ENCODE peak calls at places on chromosomes 3 and 15, in seven cellular contexts. C is fibroblast of pulmonary artery, I is fibroblast of mammary gland, Q is endothelial cell, X is endothelial cell of umbilical vein, H is ovary, R is cardiac muscle cell. G is an unnamed sample.

GRCh38 chr3:5376761-5377160 is 189.3 kb downstream of the EDEM1 start:
- DNase-seq in X (no peak), H (no peak), Q (no peak), C (no peak), R (no peak), I (no peak), G (no peak)

GRCh38 chr3:53240989-53241972 is 14.5 kb downstream of the TKT start:
- DNase-seq in C (no peak), Q (no peak), H (no peak), R (no peak), I (no peak), X (no peak), G (no peak)

GRCh38 chr3:152466784-152467183 is 198.1 kb downstream of the MBNL1 start:
- DNase-seq in R (peak; percentile 75), X (peak; percentile 49), Q (no peak), I (peak; percentile 79), H (no peak), C (peak; percentile 82), G (peak; percentile 11)

GRCh38 chr3:125129512-125129962 is 73.7 kb upstream of the HEG1 start:
- DNase-seq in I (peak; percentile 100), R (peak; percentile 96), C (peak; percentile 93), X (peak; percentile 40), H (no peak), Q (no peak), G (peak; percentile 94)

GRCh38 chr3:39220551-39221530 is 28.4 kb upstream of the XIRP1 start:
- DNase-seq in C (no peak), R (no peak), H (no peak), I (no peak), Q (no peak), X (no peak), G (no peak)

GRCh38 chr15:99125061-99125990 is 20.4 kb downstream of the SYNM start:
- DNase-seq in Q (no peak), H (no peak), X (peak; percentile 40), R (no peak), C (no peak), I (peak; percentile 20), G (no peak)

GRCh38 chr15:48555244-48555804 is 90.2 kb downstream of the FBN1 start:
- DNase-seq in R (peak; percentile 66), I (peak; percentile 81), X (peak; percentile 51), Q (no peak), H (peak; percentile 38), C (no peak), G (no peak)

GRCh38 chr3:107201146-107201545 is 176.1 kb upstream of the CCDC54 start:
- DNase-seq in H (no peak), Q (no peak), I (no peak), X (no peak), C (no peak), R (no peak), G (peak; percentile 51)

GRCh38 chr3:72601049-72601448 is 247.2 kb downstream of the SHQ1 start:
- DNase-seq in R (no peak), C (no peak), Q (no peak), X (no peak), I (no peak), H (no peak), G (no peak)

GRCh38 chr3:17232442-17232841 is 347.7 kb downstream of the PLCL2 start:
- DNase-seq in Q (no peak), H (no peak), I (no peak), X (no peak), R (no peak), C (no peak), G (no peak)

GRCh38 chr3:9062570-9062969 is 99.3 kb upstream of the RAD18 start:
- DNase-seq in C (no peak), Q (no peak), I (peak; percentile 12), X (no peak), H (no peak), R (no peak), G (no peak)

GRCh38 chr3:171565671-171566070 is 105.5 kb upstream of the TNIK start:
- DNase-seq in R (peak; percentile 57), H (no peak), I (peak; percentile 53), X (no peak), C (peak; percentile 58), Q (no peak), G (no peak)

GRCh38 chr3:185115371-185115770 is 37.5 kb downstream of the C3orf70 start:
- DNase-seq in R (no peak), I (no peak), X (no peak), H (no peak), Q (no peak), C (no peak), G (no peak)

GRCh38 chr15:57865294-57865693 is 158.8 kb downstream of the POLR2M start:
- DNase-seq in I (no peak), X (no peak), C (peak; percentile 8), R (peak; percentile 8), H (no peak), Q (no peak), G (peak; percentile 15)

GRCh38 chr3:119149484-119149883 is 3.5 kb downstream of the TEX55 start:
- DNase-seq in R (peak; percentile 61), Q (no peak), X (no peak), I (peak; percentile 72), C (peak; percentile 76), H (no peak), G (no peak)

GRCh38 chr3:183699238-183699947 is 1.8 kb downstream of the YEATS2 start:
- DNase-seq in Q (no peak), I (no peak), H (no peak), X (no peak), R (no peak), C (no peak), G (peak; percentile 10)

GRCh38 chr15:96583671-96584070 is 253.2 kb downstream of the NR2F2 start:
- DNase-seq in R (no peak), C (peak; percentile 8), H (no peak), Q (no peak), I (no peak), X (peak; percentile 14), G (no peak)

GRCh38 chr3:28247286-28247685 is 5.9 kb downstream of the CMC1 start:
- DNase-seq in H (no peak), Q (no peak), R (no peak), C (no peak), I (no peak), X (no peak), G (no peak)

GRCh38 chr3:129936757-129937156 is 37.8 kb upstream of the TRH start:
- DNase-seq in H (peak; percentile 26), C (peak; percentile 70), R (peak; percentile 70), I (peak; percentile 77), Q (no peak), X (peak; percentile 60), G (peak; percentile 13)

GRCh38 chr3:128488995-128489859 is 3.8 kb downstream of the GATA2 start:
- DNase-seq in Q (peak; percentile 67), C (peak; percentile 62), R (peak; percentile 65), X (peak; percentile 79), H (no peak), I (no peak), G (no peak)

GRCh38 chr3:14780927-14781507 is 37.7 kb upstream of the FGD5 start:
- DNase-seq in H (no peak), C (peak; percentile 63), R (peak; percentile 80), Q (peak; percentile 71), I (peak; percentile 48), X (peak; percentile 62), G (no peak)

GRCh38 chr3:23497156-23497555 is 294.0 kb downstream of the UBE2E2 start:
- DNase-seq in I (no peak), H (no peak), C (no peak), Q (no peak), X (no peak), R (no peak), G (no peak)

GRCh38 chr3:23496165-23496564 is 293.0 kb downstream of the UBE2E2 start:
- DNase-seq in X (no peak), Q (no peak), H (no peak), R (no peak), I (no peak), C (no peak), G (no peak)

GRCh38 chr3:23495507-23495906 is 292.4 kb downstream of the UBE2E2 start:
- DNase-seq in I (peak; percentile 60), H (no peak), Q (no peak), C (peak; percentile 43), R (peak; percentile 35), X (peak; percentile 75), G (peak; percentile 3)

GRCh38 chr3:23493846-23494245 is 290.7 kb downstream of the UBE2E2 start:
- DNase-seq in C (no peak), H (no peak), R (no peak), X (no peak), I (no peak), Q (no peak), G (no peak)

DNA sequence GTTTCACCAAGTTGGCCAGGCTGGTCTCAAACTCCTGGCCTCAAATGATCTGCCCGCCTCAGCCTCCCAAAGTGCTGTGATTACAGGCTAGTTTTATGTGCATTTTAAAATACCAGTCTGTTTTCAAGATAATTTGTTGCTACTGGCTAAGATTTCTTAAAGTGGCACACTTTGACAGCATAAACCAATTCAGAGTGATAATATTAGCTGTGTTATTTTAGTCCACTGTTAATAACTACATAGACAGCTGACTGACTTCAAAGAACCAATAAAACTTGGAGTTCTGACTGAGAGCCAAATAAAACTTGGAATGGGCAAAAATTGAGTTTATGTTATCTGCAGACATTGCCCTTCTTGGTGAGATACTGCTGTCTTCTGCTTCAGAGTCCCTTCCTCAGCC is 291.8 kb downstream of the UBE2E2 start:
- DNase-seq in X (no peak), R (no peak), C (no peak), Q (no peak), H (no peak), I (no peak), G (no peak)
- TF ChIP-seq CTCF in X (no peak), R (no peak), C (no peak), Q (no peak), H (no peak), I (no peak), G (no peak)

GRCh38 chr15:85615930-85616329 is 178.8 kb downstream of the KLHL25 start:
- DNase-seq in X (peak; percentile 67), I (peak; percentile 81), R (peak; percentile 71), H (peak; percentile 28), Q (peak; percentile 39), C (peak; percentile 71), G (peak; percentile 13)
- TF ChIP-seq CTCF in X (peak; percentile 55), I (peak; percentile 62), R (peak; percentile 68), H (peak; percentile 40), Q (peak; percentile 53), C (peak; percentile 65), G (no peak)

GRCh38 chr15:76185716-76186115 is 125.6 kb downstream of the ETFA start:
- DNase-seq in H (no peak), C (peak; percentile 78), Q (peak; percentile 60), I (peak; percentile 84), R (peak; percentile 82), X (peak; percentile 66), G (peak; percentile 64)
- TF ChIP-seq CTCF in H (no peak), C (peak; percentile 72), Q (peak; percentile 66), I (peak; percentile 73), R (peak; percentile 72), X (peak; percentile 68), G (no peak)

GRCh38 chr15:83209333-83209732 is 1.7 kb upstream of the HDGFL3 start:
- DNase-seq in X (no peak), C (no peak), I (no peak), H (no peak), Q (no peak), R (no peak), G (no peak)

GRCh38 chr15:83206387-83206970 is 1.1 kb downstream of the HDGFL3 start:
- DNase-seq in Q (no peak), H (no peak), C (no peak), R (no peak), I (no peak), X (no peak), G (peak; percentile 32)

GRCh38 chr15:83206971-83207621 is 527 bp downstream of the HDGFL3 start:
- DNase-seq in C (peak; percentile 27), R (peak; percentile 48), Q (peak; percentile 63), I (no peak), X (peak; percentile 40), H (peak; percentile 42), G (peak; percentile 50)

GRCh38 chr15:83208357-83208661 is 686 bp upstream of the HDGFL3 start:
- DNase-seq in Q (no peak), I (no peak), H (no peak), C (peak; percentile 33), R (peak; percentile 30), X (no peak), G (no peak)

GRCh38 chr15:83207622-83208356 is at the start of gene HDGFL3:
- DNase-seq in H (peak; percentile 69), R (peak; percentile 72), X (peak; percentile 59), C (peak; percentile 57), Q (peak; percentile 68), I (peak; percentile 38), G (peak; percentile 73)
- TF ChIP-seq CTCF in H (no peak), R (peak; percentile 8), X (peak; percentile 26), C (no peak), Q (no peak), I (no peak), G (no peak)